ENCODE peak calls at places on chromosome X, in seven cellular contexts. One of them, this sample, is unnamed.

GRCh38 chrX:112967341-112967740 is 126.7 kb upstream of the AMOT start:
- DNase-seq in A549: no peak
- DNase-seq in non-pigmented ciliary epithelial cell: no peak
- DNase-seq in AG09319: peak
- DNase-seq in AG20443: peak
- DNase-seq in hepatic stellate cell: no peak
- DNase-seq in EL: no peak
- DNase-seq in this sample: no peak

GRCh38 chrX:121546317-121546716 is 498.9 kb downstream of the GLUD2 start:
- DNase-seq in AG09319: no peak
- DNase-seq in AG20443: no peak
- DNase-seq in EL: no peak
- DNase-seq in hepatic stellate cell: no peak
- DNase-seq in A549: no peak
- DNase-seq in non-pigmented ciliary epithelial cell: no peak
- DNase-seq in this sample: no peak

GRCh38 chrX:154376768-154377167 is 2.3 kb upstream of the EMD start:
- DNase-seq in A549: no peak
- DNase-seq in AG20443: no peak
- DNase-seq in AG09319: no peak
- DNase-seq in non-pigmented ciliary epithelial cell: no peak
- DNase-seq in hepatic stellate cell: no peak
- DNase-seq in EL: no peak
- DNase-seq in this sample: no peak

GRCh38 chrX:38732866-38733265 is 68.4 kb upstream of the MID1IP1 start:
- DNase-seq in A549: no peak
- DNase-seq in AG20443: no peak
- DNase-seq in AG09319: no peak
- DNase-seq in EL: no peak
- DNase-seq in hepatic stellate cell: no peak
- DNase-seq in non-pigmented ciliary epithelial cell: no peak
- DNase-seq in this sample: no peak

GRCh38 chrX:150569155-150569477 is 695 bp downstream of the MTM1 start:
- DNase-seq in EL: peak
- DNase-seq in hepatic stellate cell: no peak
- DNase-seq in non-pigmented ciliary epithelial cell: no peak
- DNase-seq in AG09319: no peak
- DNase-seq in AG20443: no peak
- DNase-seq in A549: no peak
- DNase-seq in this sample: no peak

GRCh38 chrX:68273887-68274286 is 159.4 kb downstream of the OPHN1 start:
- DNase-seq in A549: no peak
- DNase-seq in AG20443: no peak
- DNase-seq in AG09319: no peak
- DNase-seq in hepatic stellate cell: no peak
- DNase-seq in non-pigmented ciliary epithelial cell: no peak
- DNase-seq in EL: no peak
- DNase-seq in this sample: no peak

GRCh38 chrX:41014776-41015175 is 70.5 kb upstream of the USP9X start:
- DNase-seq in hepatic stellate cell: no peak
- DNase-seq in A549: no peak
- DNase-seq in AG20443: no peak
- DNase-seq in AG09319: no peak
- DNase-seq in EL: peak
- DNase-seq in non-pigmented ciliary epithelial cell: no peak
- DNase-seq in this sample: no peak

GRCh38 chrX:119916310-119916709 is 20.6 kb downstream of the AKAP14 start:
- DNase-seq in AG20443: no peak
- DNase-seq in A549: no peak
- DNase-seq in EL: no peak
- DNase-seq in non-pigmented ciliary epithelial cell: no peak
- DNase-seq in hepatic stellate cell: no peak
- DNase-seq in AG09319: no peak
- DNase-seq in this sample: no peak

GRCh38 chrX:103376118-103376978 is at the start of gene BEX3:
- DNase-seq in non-pigmented ciliary epithelial cell: no peak
- DNase-seq in AG20443: peak
- DNase-seq in hepatic stellate cell: peak
- DNase-seq in EL: peak
- DNase-seq in AG09319: peak
- DNase-seq in A549: peak
- DNase-seq in this sample: peak

GRCh38 chrX:40104649-40105015 is 6.9 kb upstream of the BCOR start:
- DNase-seq in AG20443: peak
- DNase-seq in AG09319: no peak
- DNase-seq in hepatic stellate cell: peak
- DNase-seq in EL: peak
- DNase-seq in non-pigmented ciliary epithelial cell: no peak
- DNase-seq in A549: peak
- DNase-seq in this sample: no peak

GRCh38 chrX:37347420-37347819 is 1.7 kb upstream of the PRRG1 start:
- DNase-seq in AG09319: peak
- DNase-seq in hepatic stellate cell: no peak
- DNase-seq in EL: peak
- DNase-seq in AG20443: peak
- DNase-seq in A549: no peak
- DNase-seq in non-pigmented ciliary epithelial cell: no peak
- DNase-seq in this sample: no peak

GRCh38 chrX:81174286-81174685 is 27.4 kb downstream of the HMGN5 start:
- DNase-seq in A549: no peak
- DNase-seq in AG20443: peak
- DNase-seq in hepatic stellate cell: no peak
- DNase-seq in non-pigmented ciliary epithelial cell: no peak
- DNase-seq in AG09319: peak
- DNase-seq in EL: peak
- DNase-seq in this sample: no peak

GRCh38 chrX:94058728-94059382 is 384.8 kb downstream of the FAM133A start:
- DNase-seq in AG09319: no peak
- DNase-seq in hepatic stellate cell: peak
- DNase-seq in A549: no peak
- DNase-seq in non-pigmented ciliary epithelial cell: no peak
- DNase-seq in EL: no peak
- DNase-seq in AG20443: peak
- DNase-seq in this sample: no peak

GRCh38 chrX:25124391-25124790 is 108.6 kb upstream of the ARX start:
- DNase-seq in AG20443: no peak
- DNase-seq in hepatic stellate cell: no peak
- DNase-seq in EL: no peak
- DNase-seq in A549: no peak
- DNase-seq in AG09319: no peak
- DNase-seq in non-pigmented ciliary epithelial cell: no peak
- DNase-seq in this sample: no peak

GRCh38 chrX:71216446-71216845 is 6.6 kb upstream of the GJB1 start:
- DNase-seq in AG20443: no peak
- DNase-seq in EL: no peak
- DNase-seq in non-pigmented ciliary epithelial cell: no peak
- DNase-seq in A549: no peak
- DNase-seq in hepatic stellate cell: no peak
- DNase-seq in AG09319: no peak
- DNase-seq in this sample: no peak

GRCh38 chrX:12702509-12703091 is 88.6 kb upstream of the PRPS2 start:
- DNase-seq in EL: peak
- DNase-seq in A549: no peak
- DNase-seq in AG20443: no peak
- DNase-seq in hepatic stellate cell: no peak
- DNase-seq in non-pigmented ciliary epithelial cell: no peak
- DNase-seq in AG09319: no peak
- DNase-seq in this sample: no peak

GRCh38 chrX:25275159-25275558 is 259.4 kb upstream of the ARX start:
- DNase-seq in hepatic stellate cell: no peak
- DNase-seq in non-pigmented ciliary epithelial cell: no peak
- DNase-seq in AG09319: no peak
- DNase-seq in AG20443: no peak
- DNase-seq in A549: no peak
- DNase-seq in EL: no peak
- DNase-seq in this sample: no peak

GRCh38 chrX:22424919-22425318 is 152.2 kb downstream of the CBLL2 start:
- DNase-seq in A549: no peak
- DNase-seq in AG20443: no peak
- DNase-seq in hepatic stellate cell: no peak
- DNase-seq in EL: no peak
- DNase-seq in non-pigmented ciliary epithelial cell: no peak
- DNase-seq in AG09319: no peak
- DNase-seq in this sample: no peak

GRCh38 chrX:140980271-140980670 is 22.1 kb upstream of the SPANXB1 start:
- DNase-seq in EL: no peak
- DNase-seq in hepatic stellate cell: no peak
- DNase-seq in A549: no peak
- DNase-seq in AG09319: no peak
- DNase-seq in AG20443: no peak
- DNase-seq in non-pigmented ciliary epithelial cell: no peak
- DNase-seq in this sample: no peak

GRCh38 chrX:31124536-31124935 is 52.7 kb upstream of the FTHL17 start:
- DNase-seq in AG09319: no peak
- DNase-seq in hepatic stellate cell: no peak
- DNase-seq in AG20443: no peak
- DNase-seq in EL: no peak
- DNase-seq in non-pigmented ciliary epithelial cell: no peak
- DNase-seq in A549: no peak
- DNase-seq in this sample: no peak

GRCh38 chrX:44104699-44105098 is 131.5 kb upstream of the NDP start:
- DNase-seq in AG09319: no peak
- DNase-seq in hepatic stellate cell: no peak
- DNase-seq in AG20443: no peak
- DNase-seq in A549: no peak
- DNase-seq in non-pigmented ciliary epithelial cell: no peak
- DNase-seq in EL: no peak
- DNase-seq in this sample: no peak

GRCh38 chrX:117989512-117989911 is 127.1 kb downstream of the KLHL13 start:
- DNase-seq in A549: no peak
- DNase-seq in AG09319: no peak
- DNase-seq in hepatic stellate cell: no peak
- DNase-seq in EL: no peak
- DNase-seq in non-pigmented ciliary epithelial cell: no peak
- DNase-seq in AG20443: no peak
- DNase-seq in this sample: no peak

GRCh38 chrX:20026278-20026677 is 35.4 kb upstream of the BCLAF3 start:
- DNase-seq in hepatic stellate cell: no peak
- DNase-seq in non-pigmented ciliary epithelial cell: peak
- DNase-seq in AG09319: peak
- DNase-seq in AG20443: no peak
- DNase-seq in A549: no peak
- DNase-seq in EL: peak
- DNase-seq in this sample: no peak

GRCh38 chrX:40202456-40202855 is 104.7 kb upstream of the BCOR start:
- DNase-seq in non-pigmented ciliary epithelial cell: no peak
- DNase-seq in EL: no peak
- DNase-seq in AG09319: no peak
- DNase-seq in AG20443: no peak
- DNase-seq in A549: no peak
- DNase-seq in hepatic stellate cell: no peak
- DNase-seq in this sample: no peak

GRCh38 chrX:41922125-41922521 is 1.2 kb downstream of the CASK start:
- DNase-seq in non-pigmented ciliary epithelial cell: no peak
- DNase-seq in AG20443: no peak
- DNase-seq in EL: peak
- DNase-seq in A549: no peak
- DNase-seq in AG09319: no peak
- DNase-seq in hepatic stellate cell: peak
- DNase-seq in this sample: no peak

GRCh38 chrX:18855919-18856644 is 127.8 kb downstream of the PHKA2 start:
- DNase-seq in AG09319: no peak
- DNase-seq in EL: no peak
- DNase-seq in AG20443: no peak
- DNase-seq in A549: no peak
- DNase-seq in hepatic stellate cell: no peak
- DNase-seq in non-pigmented ciliary epithelial cell: peak
- DNase-seq in this sample: no peak

GRCh38 chrX:15781964-15782711 is 8.1 kb upstream of the ZRSR2 start:
- DNase-seq in A549: no peak
- DNase-seq in hepatic stellate cell: no peak
- DNase-seq in AG20443: no peak
- DNase-seq in EL: no peak
- DNase-seq in non-pigmented ciliary epithelial cell: no peak
- DNase-seq in AG09319: no peak
- DNase-seq in this sample: no peak

GRCh38 chrX:121902463-121902862 is 855.1 kb downstream of the GLUD2 start:
- DNase-seq in non-pigmented ciliary epithelial cell: no peak
- DNase-seq in A549: no peak
- DNase-seq in hepatic stellate cell: no peak
- DNase-seq in AG09319: no peak
- DNase-seq in AG20443: no peak
- DNase-seq in EL: no peak
- DNase-seq in this sample: no peak

GRCh38 chrX:47093248-47093647 is 15.0 kb downstream of the RGN start:
- DNase-seq in EL: peak
- DNase-seq in non-pigmented ciliary epithelial cell: peak
- DNase-seq in AG20443: peak
- DNase-seq in A549: peak
- DNase-seq in hepatic stellate cell: peak
- DNase-seq in AG09319: no peak
- DNase-seq in this sample: no peak

GRCh38 chrX:101025126-101025525 is 26.8 kb downstream of the TRMT2B start:
- DNase-seq in A549: no peak
- DNase-seq in EL: peak
- DNase-seq in AG09319: no peak
- DNase-seq in hepatic stellate cell: peak
- DNase-seq in non-pigmented ciliary epithelial cell: no peak
- DNase-seq in AG20443: no peak
- DNase-seq in this sample: no peak

GRCh38 chrX:119427024-119427794 is 28.1 kb downstream of the SLC25A43 start:
- DNase-seq in A549: no peak
- DNase-seq in EL: peak
- DNase-seq in hepatic stellate cell: peak
- DNase-seq in AG09319: no peak
- DNase-seq in AG20443: no peak
- DNase-seq in non-pigmented ciliary epithelial cell: peak
- DNase-seq in this sample: peak

GRCh38 chrX:8663325-8663724 is 68.6 kb downstream of the ANOS1 start:
- DNase-seq in non-pigmented ciliary epithelial cell: peak
- DNase-seq in A549: no peak
- DNase-seq in EL: peak
- DNase-seq in AG20443: no peak
- DNase-seq in AG09319: no peak
- DNase-seq in hepatic stellate cell: no peak
- DNase-seq in this sample: no peak